ENCODE peak calls at places on chromosome X, in eight cellular contexts. One of them, this sample, is unnamed.
A peak's percentile ranks its signal among the peaks of the same experiment; 100 is the strongest.

GRCh38 chrX:150365051-150365952 is 2.2 kb downstream of the MAMLD1 start:
- DNase-seq in lower leg skin: peak; percentile 92
- DNase-seq in bronchial epithelial cell: no peak
- DNase-seq in A549: peak; percentile 80
- DNase-seq in heart right ventricle: peak; percentile 78
- DNase-seq in NB4: peak; percentile 80
- DNase-seq in colonic mucosa: peak; percentile 62
- DNase-seq in fibroblast of pulmonary artery: peak; percentile 61
- DNase-seq in this sample: no peak

GRCh38 chrX:152907084-152907651 is 9.3 kb downstream of the ZNF185 start:
- DNase-seq in lower leg skin: no peak
- DNase-seq in bronchial epithelial cell: no peak
- DNase-seq in A549: no peak
- DNase-seq in heart right ventricle: no peak
- DNase-seq in NB4: no peak
- DNase-seq in colonic mucosa: no peak
- DNase-seq in fibroblast of pulmonary artery: peak; percentile 73
- DNase-seq in this sample: no peak

GRCh38 chrX:11470231-11470630 is 177.0 kb downstream of the AMELX start:
- DNase-seq in lower leg skin: no peak
- DNase-seq in bronchial epithelial cell: peak; percentile 53
- DNase-seq in A549: peak; percentile 25
- DNase-seq in heart right ventricle: no peak
- DNase-seq in NB4: no peak
- DNase-seq in colonic mucosa: no peak
- DNase-seq in fibroblast of pulmonary artery: peak; percentile 80
- DNase-seq in this sample: no peak

GRCh38 chrX:118974088-118974907 is at the start of gene LONRF3:
- DNase-seq in lower leg skin: peak; percentile 97
- DNase-seq in bronchial epithelial cell: peak; percentile 19
- DNase-seq in A549: peak; percentile 60
- DNase-seq in heart right ventricle: peak; percentile 65
- DNase-seq in NB4: peak; percentile 86
- DNase-seq in colonic mucosa: peak; percentile 80
- DNase-seq in fibroblast of pulmonary artery: peak; percentile 53
- DNase-seq in this sample: peak; percentile 82

GRCh38 chrX:40358994-40359393 is 221.8 kb upstream of the ATP6AP2 start:
- DNase-seq in lower leg skin: no peak
- DNase-seq in bronchial epithelial cell: no peak
- DNase-seq in A549: no peak
- DNase-seq in heart right ventricle: no peak
- DNase-seq in NB4: no peak
- DNase-seq in colonic mucosa: no peak
- DNase-seq in fibroblast of pulmonary artery: no peak
- DNase-seq in this sample: no peak

GRCh38 chrX:34778961-34779360 is 121.9 kb upstream of the TMEM47 start:
- DNase-seq in lower leg skin: no peak
- DNase-seq in bronchial epithelial cell: peak; percentile 37
- DNase-seq in A549: no peak
- DNase-seq in heart right ventricle: no peak
- DNase-seq in NB4: no peak
- DNase-seq in colonic mucosa: no peak
- DNase-seq in fibroblast of pulmonary artery: peak; percentile 24
- DNase-seq in this sample: no peak

GRCh38 chrX:32191316-32191715 is 1020.0 kb downstream of the DMD start:
- DNase-seq in lower leg skin: no peak
- DNase-seq in bronchial epithelial cell: no peak
- DNase-seq in A549: no peak
- DNase-seq in heart right ventricle: no peak
- DNase-seq in NB4: no peak
- DNase-seq in colonic mucosa: no peak
- DNase-seq in fibroblast of pulmonary artery: no peak
- DNase-seq in this sample: no peak

GRCh38 chrX:65451663-65452062 is 82.9 kb downstream of the LAS1L start:
- DNase-seq in lower leg skin: no peak
- DNase-seq in bronchial epithelial cell: peak; percentile 29
- DNase-seq in A549: peak; percentile 35
- DNase-seq in heart right ventricle: no peak
- DNase-seq in NB4: peak; percentile 34
- DNase-seq in colonic mucosa: peak; percentile 26
- DNase-seq in fibroblast of pulmonary artery: peak; percentile 47
- DNase-seq in this sample: no peak

GRCh38 chrX:70755850-70756249 is 152.7 kb downstream of the TEX11 start:
- DNase-seq in lower leg skin: no peak
- DNase-seq in bronchial epithelial cell: no peak
- DNase-seq in A549: no peak
- DNase-seq in heart right ventricle: no peak
- DNase-seq in NB4: no peak
- DNase-seq in colonic mucosa: no peak
- DNase-seq in fibroblast of pulmonary artery: no peak
- DNase-seq in this sample: no peak

GRCh38 chrX:88604433-88605221 is 142.4 kb upstream of the CPXCR1 start:
- DNase-seq in lower leg skin: no peak
- DNase-seq in bronchial epithelial cell: peak; percentile 4
- DNase-seq in A549: peak; percentile 32
- DNase-seq in heart right ventricle: no peak
- DNase-seq in NB4: no peak
- DNase-seq in colonic mucosa: no peak
- DNase-seq in fibroblast of pulmonary artery: peak; percentile 37
- DNase-seq in this sample: no peak

GRCh38 chrX:74420194-74421035 is 878 bp upstream of the SLC16A2 start:
- DNase-seq in lower leg skin: peak; percentile 91
- DNase-seq in bronchial epithelial cell: peak; percentile 33
- DNase-seq in A549: peak; percentile 64
- DNase-seq in heart right ventricle: peak; percentile 77
- DNase-seq in NB4: peak; percentile 21
- DNase-seq in colonic mucosa: peak; percentile 51
- DNase-seq in fibroblast of pulmonary artery: peak; percentile 58
- DNase-seq in this sample: no peak

GRCh38 chrX:107551546-107551945 is 76.8 kb upstream of the PRPS1 start:
- DNase-seq in lower leg skin: no peak
- DNase-seq in bronchial epithelial cell: no peak
- DNase-seq in A549: no peak
- DNase-seq in heart right ventricle: peak; percentile 14
- DNase-seq in NB4: no peak
- DNase-seq in colonic mucosa: no peak
- DNase-seq in fibroblast of pulmonary artery: no peak
- DNase-seq in this sample: no peak

GRCh38 chrX:19543951-19544359 is 28.6 kb upstream of the MAP3K15 start:
- DNase-seq in lower leg skin: peak; percentile 76
- DNase-seq in bronchial epithelial cell: no peak
- DNase-seq in A549: no peak
- DNase-seq in heart right ventricle: peak; percentile 23
- DNase-seq in NB4: no peak
- DNase-seq in colonic mucosa: no peak
- DNase-seq in fibroblast of pulmonary artery: no peak
- DNase-seq in this sample: no peak

GRCh38 chrX:19543020-19543715 is 27.9 kb upstream of the MAP3K15 start:
- DNase-seq in lower leg skin: no peak
- DNase-seq in bronchial epithelial cell: no peak
- DNase-seq in A549: no peak
- DNase-seq in heart right ventricle: no peak
- DNase-seq in NB4: no peak
- DNase-seq in colonic mucosa: no peak
- DNase-seq in fibroblast of pulmonary artery: no peak
- DNase-seq in this sample: no peak

GRCh38 chrX:19545651-19546050 is 30.3 kb upstream of the MAP3K15 start:
- DNase-seq in lower leg skin: peak; percentile 28
- DNase-seq in bronchial epithelial cell: no peak
- DNase-seq in A549: no peak
- DNase-seq in heart right ventricle: no peak
- DNase-seq in NB4: no peak
- DNase-seq in colonic mucosa: no peak
- DNase-seq in fibroblast of pulmonary artery: no peak
- DNase-seq in this sample: no peak

GRCh38 chrX:19541931-19542330 is 26.6 kb upstream of the MAP3K15 start:
- DNase-seq in lower leg skin: peak; percentile 83
- DNase-seq in bronchial epithelial cell: no peak
- DNase-seq in A549: no peak
- DNase-seq in heart right ventricle: peak; percentile 11
- DNase-seq in NB4: no peak
- DNase-seq in colonic mucosa: no peak
- DNase-seq in fibroblast of pulmonary artery: no peak
- DNase-seq in this sample: no peak

DNA sequence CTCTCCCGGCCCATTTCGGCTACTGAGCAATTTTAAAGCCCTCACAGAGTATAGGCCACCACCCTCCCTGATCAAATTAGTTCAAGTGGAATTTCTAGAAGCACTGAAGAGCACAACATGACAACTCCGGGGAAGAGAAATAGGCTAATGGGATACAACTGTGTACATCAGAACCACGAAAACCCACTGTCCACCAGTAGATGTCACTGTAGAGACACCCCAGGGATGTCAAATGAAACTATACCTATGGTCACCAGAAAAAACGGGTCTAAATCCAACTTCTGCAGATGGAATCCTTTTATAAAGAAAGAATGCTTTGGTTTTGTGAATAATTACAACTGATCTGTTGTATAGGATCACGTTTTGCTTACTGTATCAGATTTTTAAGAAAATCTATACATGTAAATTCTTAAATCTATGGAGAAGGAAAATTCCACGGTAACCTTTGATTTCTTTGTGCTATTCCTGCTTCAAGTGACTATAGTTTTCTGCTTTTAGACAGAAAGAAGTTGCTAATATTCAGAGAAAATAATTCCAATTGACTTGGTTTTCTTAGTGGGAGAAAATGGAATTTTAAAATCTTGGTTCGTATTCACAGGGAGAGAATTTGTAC is 29.5 kb upstream of the MAP3K15 start:
- DNase-seq in lower leg skin: peak; percentile 36
- DNase-seq in bronchial epithelial cell: peak; percentile 46
- DNase-seq in A549: peak; percentile 64
- DNase-seq in heart right ventricle: no peak
- DNase-seq in NB4: peak; percentile 61
- DNase-seq in colonic mucosa: peak; percentile 59
- DNase-seq in fibroblast of pulmonary artery: peak; percentile 75
- DNase-seq in this sample: no peak
- TF ChIP-seq CTCF in lower leg skin: no peak
- TF ChIP-seq CTCF in bronchial epithelial cell: peak; percentile 66
- TF ChIP-seq CTCF in A549: peak; percentile 77
- TF ChIP-seq CTCF in heart right ventricle: peak; percentile 77
- TF ChIP-seq CTCF in NB4: peak; percentile 54
- TF ChIP-seq CTCF in colonic mucosa: peak; percentile 72
- TF ChIP-seq CTCF in fibroblast of pulmonary artery: peak; percentile 76
- TF ChIP-seq CTCF in this sample: peak; percentile 56

GRCh38 chrX:3550871-3551270 is 162.6 kb downstream of the PRKX start:
- DNase-seq in lower leg skin: no peak
- DNase-seq in bronchial epithelial cell: no peak
- DNase-seq in A549: no peak
- DNase-seq in heart right ventricle: no peak
- DNase-seq in NB4: peak; percentile 3
- DNase-seq in colonic mucosa: no peak
- DNase-seq in fibroblast of pulmonary artery: no peak
- DNase-seq in this sample: no peak

GRCh38 chrX:3549442-3549875 is 164.0 kb downstream of the PRKX start:
- DNase-seq in lower leg skin: no peak
- DNase-seq in bronchial epithelial cell: peak; percentile 10
- DNase-seq in A549: peak; percentile 61
- DNase-seq in heart right ventricle: peak; percentile 6
- DNase-seq in NB4: peak; percentile 75
- DNase-seq in colonic mucosa: no peak
- DNase-seq in fibroblast of pulmonary artery: peak; percentile 45
- DNase-seq in this sample: no peak

GRCh38 chrX:3550160-3550765 is 163.2 kb downstream of the PRKX start:
- DNase-seq in lower leg skin: no peak
- DNase-seq in bronchial epithelial cell: peak; percentile 13
- DNase-seq in A549: peak; percentile 81
- DNase-seq in heart right ventricle: no peak
- DNase-seq in NB4: peak; percentile 62
- DNase-seq in colonic mucosa: peak; percentile 23
- DNase-seq in fibroblast of pulmonary artery: peak; percentile 23
- DNase-seq in this sample: no peak

GRCh38 chrX:3545901-3546300 is 167.5 kb downstream of the PRKX start:
- DNase-seq in lower leg skin: peak; percentile 14
- DNase-seq in bronchial epithelial cell: peak; percentile 61
- DNase-seq in A549: no peak
- DNase-seq in heart right ventricle: no peak
- DNase-seq in NB4: no peak
- DNase-seq in colonic mucosa: no peak
- DNase-seq in fibroblast of pulmonary artery: no peak
- DNase-seq in this sample: no peak

GRCh38 chrX:3548743-3549441 is 164.6 kb downstream of the PRKX start:
- DNase-seq in lower leg skin: no peak
- DNase-seq in bronchial epithelial cell: peak; percentile 41
- DNase-seq in A549: peak; percentile 58
- DNase-seq in heart right ventricle: no peak
- DNase-seq in NB4: peak; percentile 64
- DNase-seq in colonic mucosa: no peak
- DNase-seq in fibroblast of pulmonary artery: peak; percentile 77
- DNase-seq in this sample: no peak
- TF ChIP-seq CTCF in lower leg skin: no peak
- TF ChIP-seq CTCF in bronchial epithelial cell: peak; percentile 20
- TF ChIP-seq CTCF in A549: peak; percentile 42
- TF ChIP-seq CTCF in heart right ventricle: peak; percentile 59
- TF ChIP-seq CTCF in NB4: no peak
- TF ChIP-seq CTCF in colonic mucosa: no peak
- TF ChIP-seq CTCF in fibroblast of pulmonary artery: peak; percentile 38
- TF ChIP-seq CTCF in this sample: no peak

GRCh38 chrX:24874604-24875247 is 141.0 kb downstream of the ARX start:
- DNase-seq in lower leg skin: no peak
- DNase-seq in bronchial epithelial cell: peak; percentile 9
- DNase-seq in A549: peak; percentile 52
- DNase-seq in heart right ventricle: no peak
- DNase-seq in NB4: no peak
- DNase-seq in colonic mucosa: no peak
- DNase-seq in fibroblast of pulmonary artery: no peak
- DNase-seq in this sample: no peak
- TF ChIP-seq CTCF in lower leg skin: no peak
- TF ChIP-seq CTCF in bronchial epithelial cell: no peak
- TF ChIP-seq CTCF in A549: no peak
- TF ChIP-seq CTCF in heart right ventricle: no peak
- TF ChIP-seq CTCF in NB4: no peak
- TF ChIP-seq CTCF in colonic mucosa: no peak
- TF ChIP-seq CTCF in fibroblast of pulmonary artery: no peak
- TF ChIP-seq CTCF in this sample: no peak

DNA sequence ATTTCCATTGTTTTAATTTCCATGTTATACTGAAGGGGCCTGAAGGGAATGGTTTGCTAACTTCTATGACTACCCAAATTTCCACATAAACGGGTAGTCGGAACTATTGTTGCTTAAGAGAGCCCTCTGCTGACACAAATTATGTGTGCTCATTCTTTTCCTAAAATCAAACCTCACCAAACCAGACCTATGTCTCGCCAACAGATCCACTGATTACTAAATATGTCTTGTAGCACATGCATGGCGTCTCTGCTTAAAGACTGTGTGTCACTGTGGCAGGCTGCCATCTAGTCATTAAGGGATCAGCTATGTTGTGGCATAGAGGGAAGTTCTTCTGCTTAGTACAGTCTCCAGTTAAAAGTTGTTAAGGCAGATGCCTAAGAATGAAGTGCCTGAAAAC is 25.1 kb downstream of the PIR start:
- DNase-seq in lower leg skin: no peak
- DNase-seq in bronchial epithelial cell: peak; percentile 74
- DNase-seq in A549: no peak
- DNase-seq in heart right ventricle: no peak
- DNase-seq in NB4: peak; percentile 46
- DNase-seq in colonic mucosa: no peak
- DNase-seq in fibroblast of pulmonary artery: peak; percentile 72
- DNase-seq in this sample: peak; percentile 46
- TF ChIP-seq CTCF in lower leg skin: no peak
- TF ChIP-seq CTCF in bronchial epithelial cell: peak; percentile 35
- TF ChIP-seq CTCF in A549: peak; percentile 20
- TF ChIP-seq CTCF in heart right ventricle: peak; percentile 61
- TF ChIP-seq CTCF in NB4: peak; percentile 22
- TF ChIP-seq CTCF in colonic mucosa: no peak
- TF ChIP-seq CTCF in fibroblast of pulmonary artery: peak; percentile 30
- TF ChIP-seq CTCF in this sample: peak; percentile 27